ENCODE peak calls at places on chromosomes 11 and 22, in four cellular contexts. One of them, this sample, is unnamed.
A peak's percentile ranks its signal among the peaks of the same experiment; 100 is the strongest.

GRCh38 chr22:21567456-21568206 is at the start of gene UBE2L3:
- DNase-seq in progenitor cell of endocrine pancreas: peak; percentile 74
- DNase-seq in NCI-H345: peak; percentile 73
- DNase-seq in CD4-positive, CD25-positive, alpha-beta regulatory T cell: peak; percentile 82
- DNase-seq in this sample: peak; percentile 87

GRCh38 chr11:44940424-44940823 is 10.3 kb downstream of the TP53I11 start:
- DNase-seq in progenitor cell of endocrine pancreas: no peak
- DNase-seq in NCI-H345: no peak
- DNase-seq in CD4-positive, CD25-positive, alpha-beta regulatory T cell: no peak
- DNase-seq in this sample: no peak

GRCh38 chr11:117180020-117180419 is 1.5 kb downstream of the SIDT2 start:
- DNase-seq in CD4-positive, CD25-positive, alpha-beta regulatory T cell: no peak
- DNase-seq in progenitor cell of endocrine pancreas: no peak
- DNase-seq in NCI-H345: no peak
- DNase-seq in this sample: no peak

GRCh38 chr11:134643519-134644042 is 231.5 kb upstream of the B3GAT1 start:
- DNase-seq in progenitor cell of endocrine pancreas: no peak
- DNase-seq in CD4-positive, CD25-positive, alpha-beta regulatory T cell: no peak
- DNase-seq in NCI-H345: no peak
- DNase-seq in this sample: no peak

GRCh38 chr11:32033491-32033890 is 57.4 kb upstream of the RCN1 start:
- DNase-seq in CD4-positive, CD25-positive, alpha-beta regulatory T cell: no peak
- DNase-seq in NCI-H345: no peak
- DNase-seq in progenitor cell of endocrine pancreas: no peak
- DNase-seq in this sample: no peak

GRCh38 chr11:80849253-80849652 is 1408.4 kb upstream of the TENM4 start:
- DNase-seq in CD4-positive, CD25-positive, alpha-beta regulatory T cell: no peak
- DNase-seq in NCI-H345: no peak
- DNase-seq in progenitor cell of endocrine pancreas: no peak
- DNase-seq in this sample: peak; percentile 22

GRCh38 chr11:133425992-133426391 is 106.3 kb downstream of the OPCML start:
- DNase-seq in CD4-positive, CD25-positive, alpha-beta regulatory T cell: no peak
- DNase-seq in NCI-H345: no peak
- DNase-seq in progenitor cell of endocrine pancreas: no peak
- DNase-seq in this sample: no peak

GRCh38 chr22:20552450-20552894 is 45.1 kb downstream of the MED15 start:
- DNase-seq in NCI-H345: no peak
- DNase-seq in CD4-positive, CD25-positive, alpha-beta regulatory T cell: no peak
- DNase-seq in progenitor cell of endocrine pancreas: no peak
- DNase-seq in this sample: no peak

GRCh38 chr11:123454060-123454651 is 24.1 kb downstream of the GRAMD1B start:
- DNase-seq in progenitor cell of endocrine pancreas: no peak
- DNase-seq in CD4-positive, CD25-positive, alpha-beta regulatory T cell: peak; percentile 23
- DNase-seq in NCI-H345: no peak
- DNase-seq in this sample: no peak

GRCh38 chr11:27460571-27460970 is 12.0 kb downstream of the LGR4 start:
- DNase-seq in progenitor cell of endocrine pancreas: no peak
- DNase-seq in NCI-H345: no peak
- DNase-seq in CD4-positive, CD25-positive, alpha-beta regulatory T cell: no peak
- DNase-seq in this sample: no peak

GRCh38 chr11:127994736-127995135 is 592.6 kb downstream of the ETS1 start:
- DNase-seq in progenitor cell of endocrine pancreas: no peak
- DNase-seq in CD4-positive, CD25-positive, alpha-beta regulatory T cell: no peak
- DNase-seq in NCI-H345: no peak
- DNase-seq in this sample: no peak

GRCh38 chr11:65952052-65952521 is 6.8 kb downstream of the TSGA10IP start:
- DNase-seq in progenitor cell of endocrine pancreas: no peak
- DNase-seq in NCI-H345: no peak
- DNase-seq in CD4-positive, CD25-positive, alpha-beta regulatory T cell: no peak
- DNase-seq in this sample: no peak

GRCh38 chr11:12827929-12828812 is 153.9 kb downstream of the TEAD1 start:
- DNase-seq in CD4-positive, CD25-positive, alpha-beta regulatory T cell: no peak
- DNase-seq in progenitor cell of endocrine pancreas: no peak
- DNase-seq in NCI-H345: peak; percentile 80
- DNase-seq in this sample: no peak

GRCh38 chr11:18322818-18323570 is 627 bp downstream of the GTF2H1 start:
- DNase-seq in NCI-H345: no peak
- DNase-seq in progenitor cell of endocrine pancreas: no peak
- DNase-seq in CD4-positive, CD25-positive, alpha-beta regulatory T cell: no peak
- DNase-seq in this sample: no peak

GRCh38 chr11:46272816-46273427 is 4.5 kb upstream of the CREB3L1 start:
- DNase-seq in CD4-positive, CD25-positive, alpha-beta regulatory T cell: no peak
- DNase-seq in progenitor cell of endocrine pancreas: no peak
- DNase-seq in NCI-H345: no peak
- DNase-seq in this sample: no peak

GRCh38 chr22:30212996-30213441 is 33.5 kb downstream of the LIF start:
- DNase-seq in NCI-H345: no peak
- DNase-seq in progenitor cell of endocrine pancreas: no peak
- DNase-seq in CD4-positive, CD25-positive, alpha-beta regulatory T cell: no peak
- DNase-seq in this sample: no peak

GRCh38 chr11:95442531-95443050 is 211.6 kb upstream of the SESN3 start:
- DNase-seq in progenitor cell of endocrine pancreas: no peak
- DNase-seq in CD4-positive, CD25-positive, alpha-beta regulatory T cell: no peak
- DNase-seq in NCI-H345: no peak
- DNase-seq in this sample: no peak

GRCh38 chr22:29855611-29856181 is 17.6 kb upstream of the ASCC2 start:
- DNase-seq in progenitor cell of endocrine pancreas: no peak
- DNase-seq in NCI-H345: no peak
- DNase-seq in CD4-positive, CD25-positive, alpha-beta regulatory T cell: no peak
- DNase-seq in this sample: no peak

GRCh38 chr11:46300270-46300669 is 22.8 kb downstream of the CREB3L1 start:
- DNase-seq in progenitor cell of endocrine pancreas: no peak
- DNase-seq in CD4-positive, CD25-positive, alpha-beta regulatory T cell: no peak
- DNase-seq in NCI-H345: no peak
- DNase-seq in this sample: no peak

GRCh38 chr22:42939941-42940653 is 74.9 kb downstream of the PACSIN2 start:
- DNase-seq in CD4-positive, CD25-positive, alpha-beta regulatory T cell: no peak
- DNase-seq in progenitor cell of endocrine pancreas: no peak
- DNase-seq in NCI-H345: no peak
- DNase-seq in this sample: no peak

GRCh38 chr11:66970808-66971442 is 4.2 kb upstream of the C11orf86 start:
- DNase-seq in NCI-H345: no peak
- DNase-seq in CD4-positive, CD25-positive, alpha-beta regulatory T cell: no peak
- DNase-seq in progenitor cell of endocrine pancreas: no peak
- DNase-seq in this sample: no peak

GRCh38 chr11:2951235-2952110 is 22.3 kb upstream of the PHLDA2 start:
- DNase-seq in CD4-positive, CD25-positive, alpha-beta regulatory T cell: no peak
- DNase-seq in progenitor cell of endocrine pancreas: no peak
- DNase-seq in NCI-H345: no peak
- DNase-seq in this sample: no peak

GRCh38 chr11:5486421-5486820 is 2.1 kb upstream of the OR52D1 start:
- DNase-seq in NCI-H345: no peak
- DNase-seq in progenitor cell of endocrine pancreas: no peak
- DNase-seq in CD4-positive, CD25-positive, alpha-beta regulatory T cell: no peak
- DNase-seq in this sample: no peak

GRCh38 chr22:39567135-39567946 is 3.2 kb upstream of the CACNA1I start:
- DNase-seq in NCI-H345: no peak
- DNase-seq in progenitor cell of endocrine pancreas: no peak
- DNase-seq in CD4-positive, CD25-positive, alpha-beta regulatory T cell: peak; percentile 49
- DNase-seq in this sample: no peak

GRCh38 chr11:131975624-131976420 is 605.4 kb downstream of the NTM start:
- DNase-seq in CD4-positive, CD25-positive, alpha-beta regulatory T cell: no peak
- DNase-seq in NCI-H345: peak; percentile 59
- DNase-seq in progenitor cell of endocrine pancreas: no peak
- DNase-seq in this sample: no peak

GRCh38 chr11:12871788-12872321 is 137.3 kb upstream of the RASSF10 start:
- DNase-seq in progenitor cell of endocrine pancreas: no peak
- DNase-seq in NCI-H345: no peak
- DNase-seq in CD4-positive, CD25-positive, alpha-beta regulatory T cell: no peak
- DNase-seq in this sample: no peak

This sample was measured in GM06990.